ENCODE peak calls at places on chromosomes 5 and 9, in seven cellular contexts. A, V, F, P, C, O and Y are unnamed samples.

GRCh38 chr5:147621016-147621415 is 111.1 kb upstream of the DPYSL3 start:
- DNase-seq in A (no peak), V (no peak), F (no peak), P (no peak), C (no peak), O (no peak), Y (no peak)

GRCh38 chr5:92769986-92770385 is 811.0 kb downstream of the NR2F1-AS1 start:
- DNase-seq in A (no peak), V (no peak), F (no peak), P (no peak), C (no peak), O (no peak), Y (no peak)

GRCh38 chr5:1429066-1429465 is 16.2 kb downstream of the SLC6A3 start:
- DNase-seq in A (no peak), V (no peak), F (no peak), P (no peak), C (no peak), O (no peak), Y (no peak)

GRCh38 chr9:129182625-129183494 is 4.8 kb upstream of the IER5L start:
- DNase-seq in A (no peak), V (no peak), F (peak), P (peak), C (no peak), O (peak), Y (no peak)

GRCh38 chr9:98271479-98271878 is 16.0 kb upstream of the TBC1D2 start:
- DNase-seq in A (no peak), V (no peak), F (no peak), P (no peak), C (no peak), O (no peak), Y (no peak)

GRCh38 chr5:137613554-137614265 is 114.6 kb upstream of the SPOCK1 start:
- DNase-seq in A (no peak), V (no peak), F (no peak), P (no peak), C (no peak), O (no peak), Y (no peak)

GRCh38 chr9:6956796-6957355 is 199.1 kb downstream of the KDM4C start:
- DNase-seq in A (no peak), V (no peak), F (no peak), P (no peak), C (no peak), O (no peak), Y (no peak)

GRCh38 chr9:114385412-114386181 is 2.2 kb downstream of the AKNA start:
- DNase-seq in A (peak), V (peak), F (peak), P (no peak), C (peak), O (peak), Y (peak)

GRCh38 chr5:173869316-173869715 is 18.8 kb upstream of the CPEB4 start:
- DNase-seq in A (no peak), V (no peak), F (no peak), P (no peak), C (no peak), O (no peak), Y (no peak)

GRCh38 chr5:87906962-87907361 is 361.7 kb downstream of the TMEM161B start:
- DNase-seq in A (no peak), V (no peak), F (no peak), P (no peak), C (no peak), O (no peak), Y (no peak)

GRCh38 chr9:33781736-33782135 is 13.6 kb upstream of the PRSS3 start:
- DNase-seq in A (no peak), V (no peak), F (no peak), P (no peak), C (no peak), O (no peak), Y (no peak)
- H3K27ac ChIP-seq in A (no peak), V (no peak), F (peak), P (no peak), C (no peak), O (no peak), Y (no peak)

DNA sequence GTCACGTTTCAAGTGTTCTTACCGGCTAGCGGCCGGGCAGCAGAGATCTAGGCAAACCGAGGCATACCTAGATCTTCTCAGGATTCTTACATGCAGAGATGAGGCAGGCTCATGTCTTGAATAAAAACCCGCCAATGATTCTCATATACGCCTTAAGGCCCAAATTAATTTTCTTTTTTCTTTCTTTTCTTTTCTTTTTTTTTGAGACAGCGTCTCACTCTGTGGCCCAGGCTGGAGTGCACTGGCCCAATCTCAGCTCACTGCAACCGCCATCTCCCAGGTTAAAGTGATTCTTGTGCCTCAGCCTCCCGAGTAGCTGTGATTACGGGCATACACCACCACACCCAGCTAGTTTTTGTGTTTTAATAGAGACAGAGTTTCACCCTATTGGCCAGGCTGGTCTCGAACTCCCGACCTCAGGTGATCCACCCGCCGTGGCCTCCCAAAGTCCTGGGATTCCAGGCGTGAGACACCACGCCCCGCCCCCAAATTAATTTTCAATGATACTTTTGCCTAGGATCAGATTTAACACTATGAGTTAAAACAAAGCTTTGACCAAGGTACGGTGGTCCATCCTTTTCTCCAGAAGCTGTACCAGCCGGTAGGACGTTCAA is 1.5 kb downstream of the C9orf40 start:
- DNase-seq in A (no peak), V (no peak), F (no peak), P (no peak), C (no peak), O (no peak), Y (no peak)
- H3K27ac ChIP-seq in A (no peak), V (peak), F (peak), P (no peak), C (peak), O (peak), Y (peak)

GRCh38 chr5:52502591-52502990 is 285.1 kb upstream of the ITGA1 start:
- DNase-seq in A (no peak), V (no peak), F (no peak), P (no peak), C (no peak), O (no peak), Y (no peak)
- H3K27ac ChIP-seq in A (no peak), V (no peak), F (no peak), P (no peak), C (no peak), O (no peak), Y (no peak)

DNA sequence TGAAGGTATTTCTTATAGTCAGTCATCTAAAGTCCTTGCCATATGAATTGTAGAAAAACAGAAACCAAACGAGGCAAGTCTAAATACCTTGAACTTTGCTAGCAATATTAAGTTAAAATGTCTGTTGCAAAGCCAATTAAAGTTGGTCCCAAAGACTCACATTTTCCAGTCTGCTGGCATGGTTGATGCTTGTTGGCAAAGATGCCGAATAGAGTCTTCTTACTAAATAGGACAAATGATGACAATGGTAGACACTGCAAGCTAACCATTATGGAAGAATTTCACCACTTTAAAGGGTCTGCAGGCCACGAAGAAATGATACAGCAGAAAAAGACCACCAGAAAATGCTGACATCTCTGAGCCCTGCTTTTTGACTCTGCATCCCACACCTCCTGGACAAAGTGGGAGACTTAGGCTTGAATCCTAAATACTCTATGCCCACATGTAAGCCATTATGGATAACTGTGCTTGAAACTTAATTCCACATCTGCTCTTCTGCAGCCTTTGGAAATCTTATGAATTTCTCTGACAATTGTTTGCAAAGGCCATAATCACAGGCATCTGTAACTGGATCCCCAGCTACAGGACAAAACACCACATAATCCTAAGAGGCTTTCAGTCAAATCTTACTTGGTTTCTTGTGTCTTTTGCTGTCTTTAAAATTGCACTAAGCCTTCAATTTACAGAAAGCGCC is 61.3 kb downstream of the LHFPL2 start:
- DNase-seq in A (no peak), V (no peak), F (no peak), P (no peak), C (no peak), O (no peak), Y (no peak)
- H3K27ac ChIP-seq in A (no peak), V (peak), F (peak), P (no peak), C (peak), O (peak), Y (peak)

DNA sequence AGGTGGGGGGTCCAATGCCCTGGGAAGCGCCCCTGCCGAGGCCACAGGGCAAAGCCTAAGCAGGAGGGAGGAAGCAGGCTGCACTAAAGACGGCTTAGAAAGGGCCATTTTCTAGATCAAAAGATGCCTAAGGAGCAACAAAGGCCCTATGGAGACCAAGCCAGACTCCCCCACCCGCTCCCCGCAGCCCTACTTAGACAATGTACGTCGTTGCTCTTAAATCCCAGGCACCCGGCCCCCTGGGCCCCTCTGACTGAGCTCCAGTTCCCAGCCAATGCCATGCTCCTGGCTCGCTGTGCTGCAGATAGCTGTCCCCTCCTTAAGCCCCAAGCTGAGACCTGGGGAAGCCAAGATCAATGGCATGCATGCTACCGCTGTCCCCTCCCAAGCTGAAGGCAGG is 10.3 kb downstream of the IPPK start:
- DNase-seq in A (no peak), V (no peak), F (no peak), P (no peak), C (no peak), O (no peak), Y (no peak)
- H3K27ac ChIP-seq in A (no peak), V (no peak), F (no peak), P (no peak), C (no peak), O (no peak), Y (no peak)

DNA sequence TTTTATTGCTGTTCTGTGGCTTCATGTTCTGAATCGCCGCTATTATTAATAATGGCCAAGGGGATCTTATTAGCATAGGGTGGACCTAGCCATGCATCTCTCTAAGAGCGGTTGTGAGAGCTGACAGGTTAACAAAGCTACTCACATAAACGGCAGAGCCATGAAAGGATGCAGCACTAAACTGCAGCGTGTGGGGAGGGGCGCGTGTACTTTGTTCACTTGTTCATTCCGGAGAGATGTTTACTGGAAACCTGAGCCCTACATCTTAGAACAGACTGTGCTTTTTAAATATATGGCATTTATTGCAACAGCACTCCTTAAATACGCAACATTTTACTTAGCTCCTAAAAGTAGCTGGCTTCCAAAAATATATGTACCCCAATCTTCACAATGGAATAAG is 424.7 kb downstream of the MED10 start:
- DNase-seq in A (no peak), V (no peak), F (no peak), P (no peak), C (no peak), O (no peak), Y (no peak)
- H3K27ac ChIP-seq in A (no peak), V (no peak), F (no peak), P (no peak), C (no peak), O (no peak), Y (no peak)

GRCh38 chr5:142208777-142209312 is 100.3 kb downstream of the NDFIP1 start:
- DNase-seq in A (no peak), V (no peak), F (no peak), P (no peak), C (no peak), O (no peak), Y (no peak)
- H3K27ac ChIP-seq in A (no peak), V (no peak), F (no peak), P (peak), C (no peak), O (no peak), Y (no peak)

DNA sequence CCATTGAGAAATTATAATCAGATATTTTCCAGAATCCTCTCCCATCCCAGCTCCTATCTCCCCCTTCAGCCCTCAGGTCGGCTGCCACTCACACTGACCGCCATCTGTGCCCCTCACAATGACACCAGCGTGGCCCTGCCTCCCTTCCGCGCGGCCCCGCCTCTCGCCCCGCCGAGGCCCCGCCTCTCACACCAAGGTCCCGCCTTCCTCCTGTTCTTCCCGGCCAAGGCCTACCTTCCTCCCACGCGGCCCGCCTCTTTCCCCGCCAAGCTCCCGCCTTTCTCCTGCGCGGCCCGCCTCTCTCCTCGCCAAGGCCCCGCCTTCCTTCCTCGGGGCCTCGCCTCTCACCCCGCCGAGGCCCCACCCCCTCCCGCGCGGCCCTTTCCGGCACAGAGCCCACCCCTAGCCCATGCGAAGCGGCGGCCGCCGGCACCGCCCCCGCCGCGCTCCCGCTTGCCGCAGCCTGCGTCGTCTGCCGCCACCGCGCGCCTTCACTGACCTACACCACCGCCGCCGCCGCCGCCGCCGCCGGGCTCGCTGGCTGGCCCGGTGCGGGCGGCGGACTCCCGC is at the start of gene DNAJC21:
- DNase-seq in A (peak), V (peak), F (peak), P (peak), C (peak), O (peak), Y (peak)
- H3K27ac ChIP-seq in A (peak), V (peak), F (peak), P (peak), C (peak), O (peak), Y (peak)